ENCODE peak calls at places on chromosomes 4 and X, in eight cellular contexts. U, Q, E, W, X, C, V and I are unnamed samples.

GRCh38 chr4:4394644-4395043 is 7.7 kb downstream of the NSG1 start:
- DNase-seq in X (peak), E (no peak), Q (no peak), W (no peak), C (peak), V (peak), U (peak), I (no peak)

GRCh38 chr4:88843067-88843723 is 145.6 kb upstream of the NAP1L5 start:
- DNase-seq in W (no peak), V (no peak), Q (no peak), C (no peak), X (no peak), U (no peak), E (no peak), I (no peak)

GRCh38 chrX:87468941-87469340 is 48.7 kb upstream of the KLHL4 start:
- DNase-seq in W (no peak), E (no peak), U (no peak), X (no peak), V (no peak), Q (no peak), C (no peak), I (no peak)

GRCh38 chr4:4524364-4524763 is 17.5 kb downstream of the STX18 start:
- DNase-seq in E (no peak), C (no peak), W (no peak), V (no peak), X (no peak), Q (peak), U (no peak), I (no peak)

GRCh38 chr4:176150283-176150682 is 45.1 kb downstream of the SPATA4 start:
- DNase-seq in E (no peak), V (peak), W (no peak), X (peak), Q (no peak), U (no peak), C (peak), I (no peak)

GRCh38 chrX:147570483-147570882 is 341.2 kb upstream of the FMR1 start:
- DNase-seq in C (peak), W (no peak), E (no peak), X (no peak), Q (peak), U (no peak), V (peak), I (no peak)

GRCh38 chr4:52748432-52748831 is 2.8 kb downstream of the ERVMER34-1 start:
- DNase-seq in W (no peak), E (no peak), Q (no peak), X (no peak), U (no peak), C (no peak), V (no peak), I (no peak)

GRCh38 chrX:9614016-9614415 is 149.2 kb downstream of the TBL1X start:
- DNase-seq in X (peak), Q (no peak), E (no peak), V (peak), U (no peak), W (no peak), C (peak), I (no peak)

GRCh38 chr4:118224239-118224829 is 128.5 kb downstream of the PRSS12 start:
- DNase-seq in W (no peak), V (peak), Q (peak), C (peak), U (peak), E (no peak), X (peak), I (no peak)

GRCh38 chrX:70476934-70477733 is 32.5 kb downstream of the DLG3 start:
- DNase-seq in Q (peak), V (peak), W (no peak), U (no peak), X (peak), C (peak), E (peak), I (no peak)

GRCh38 chrX:23990455-23990854 is 36.5 kb downstream of the KLHL15 start:
- DNase-seq in E (no peak), Q (no peak), V (no peak), X (no peak), U (no peak), C (no peak), W (no peak), I (no peak)

GRCh38 chr4:175443547-175443946 is 368.5 kb downstream of the GPM6A start:
- DNase-seq in W (no peak), U (no peak), E (no peak), V (peak), X (no peak), C (no peak), Q (no peak), I (no peak)

GRCh38 chr4:173522160-173522873 is 7.7 kb downstream of the HAND2 start:
- DNase-seq in V (no peak), Q (peak), E (peak), U (peak), C (peak), W (no peak), X (peak), I (no peak)

GRCh38 chrX:50206753-50207152 is 2.2 kb downstream of the CCNB3 start:
- DNase-seq in V (no peak), Q (no peak), W (no peak), U (no peak), X (no peak), C (no peak), E (no peak), I (no peak)
- TF ChIP-seq CTCF in V (no peak), Q (no peak), W (no peak), U (no peak), X (no peak), C (no peak), E (no peak), I (no peak)

GRCh38 chrX:75609361-75609760 is 86.5 kb upstream of the ZDHHC15 start:
- DNase-seq in U (no peak), E (no peak), W (no peak), C (no peak), X (no peak), Q (peak), V (no peak), I (no peak)
- TF ChIP-seq CTCF in U (no peak), E (no peak), W (no peak), C (no peak), X (no peak), Q (no peak), V (no peak), I (no peak)

DNA sequence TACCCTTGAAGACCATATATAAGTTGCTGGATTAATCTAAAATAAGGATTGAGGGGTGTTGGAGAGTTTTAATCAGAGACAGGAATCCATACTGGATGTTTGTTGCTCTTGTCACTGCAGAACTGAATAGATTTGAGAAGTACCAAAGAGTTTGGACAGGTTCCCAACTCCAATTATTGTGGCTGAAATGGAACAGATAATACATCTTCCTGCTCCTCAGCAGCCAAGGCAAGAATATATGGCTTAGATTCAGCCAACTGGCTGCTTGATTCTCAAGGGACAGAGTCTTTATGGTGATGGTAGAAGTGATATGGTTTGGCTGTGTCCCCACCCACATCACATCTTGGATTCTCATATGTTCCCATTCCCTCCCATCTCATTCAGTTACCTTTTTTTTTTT is 97.0 kb upstream of the PDHA2 start:
- DNase-seq in Q (no peak), C (no peak), E (no peak), X (peak), W (no peak), U (no peak), V (no peak), I (no peak)
- TF ChIP-seq CTCF in Q (no peak), C (no peak), E (no peak), X (no peak), W (no peak), U (no peak), V (no peak), I (no peak)

DNA sequence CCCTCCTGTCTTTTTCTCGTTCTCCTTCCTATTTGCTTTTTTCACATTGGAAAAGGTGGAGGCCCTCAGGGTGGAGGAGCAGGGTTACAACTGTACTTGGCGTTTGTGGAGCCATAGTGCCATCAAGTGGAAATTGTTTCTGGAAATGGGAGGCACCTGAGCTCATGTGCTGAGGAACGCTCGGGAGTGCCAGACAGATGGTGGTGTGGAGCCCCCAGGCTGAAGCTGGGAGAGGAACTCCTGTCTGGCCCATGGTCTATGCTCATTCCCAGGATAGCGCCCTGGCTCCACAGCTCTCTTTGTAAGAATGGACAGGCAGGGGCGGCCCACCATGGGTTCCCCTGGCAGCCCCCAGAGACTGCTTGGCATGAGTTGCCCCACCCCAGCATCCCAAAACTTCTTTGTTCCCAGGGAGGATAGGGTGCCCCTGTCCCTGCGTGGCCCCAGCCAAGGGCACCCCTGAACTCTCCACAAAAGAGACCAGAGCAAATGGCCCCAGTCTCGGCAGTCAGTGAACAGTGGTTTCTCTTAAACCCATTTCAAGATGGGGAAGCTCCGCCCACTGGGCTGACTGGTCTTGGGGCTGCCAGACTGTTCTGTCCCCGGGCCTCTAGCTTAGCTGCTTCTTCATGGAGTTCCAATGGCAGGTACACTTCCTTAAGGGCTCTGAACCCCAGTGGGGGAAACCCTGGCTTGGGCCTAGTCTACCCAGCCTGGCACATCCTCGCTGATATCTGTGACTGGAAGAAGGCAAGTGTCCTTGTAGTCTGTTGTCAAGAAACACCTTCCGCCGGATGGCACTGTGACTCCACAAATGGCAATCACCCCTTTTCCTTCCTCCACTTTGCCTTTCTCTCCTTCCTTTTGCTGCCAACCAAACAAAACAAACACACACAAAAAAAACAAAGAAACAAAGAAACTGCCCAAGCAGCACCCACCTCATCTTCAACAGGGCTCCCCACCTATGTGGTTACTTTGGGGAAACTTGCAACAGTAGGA is 70.1 kb downstream of the NBDY start:
- DNase-seq in Q (peak), W (no peak), V (peak), C (peak), U (no peak), X (no peak), E (peak), I (no peak)
- TF ChIP-seq CTCF in Q (peak), W (no peak), V (no peak), C (no peak), U (no peak), X (no peak), E (no peak), I (no peak)

DNA sequence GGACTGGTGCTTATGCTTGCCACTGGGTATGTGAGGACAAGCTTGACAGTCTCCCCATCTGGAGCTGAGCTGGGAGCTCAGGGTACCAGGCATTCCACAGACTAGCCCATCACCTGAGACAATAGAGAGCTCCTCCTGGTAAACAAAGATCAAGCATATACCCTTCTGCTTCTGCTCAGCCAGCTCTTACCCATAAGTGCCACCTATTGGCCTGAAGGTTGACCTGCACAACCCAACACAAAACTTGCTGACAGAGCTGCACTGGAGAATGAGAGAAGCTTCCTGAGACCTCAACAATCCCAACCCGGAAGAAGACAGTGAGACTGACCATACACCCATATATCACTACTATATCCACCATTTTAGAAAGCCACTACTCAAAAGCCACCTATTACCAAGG is 1049.2 kb upstream of the INTU start:
- DNase-seq in V (peak), X (peak), Q (peak), C (no peak), W (no peak), E (no peak), U (no peak), I (no peak)
- TF ChIP-seq CTCF in V (peak), X (peak), Q (peak), C (peak), W (no peak), E (no peak), U (peak), I (peak)